ENCODE peak calls at places on chromosomes 1 and 21, in five cellular contexts. One of them, this sample, is unnamed. For H3K79me1, the result is how much of the 10 kb centered on the place peaks cover.

GRCh38 chr1:111442457-111442856 is 6.6 kb downstream of the WDR77 start:
- DNase-seq in IMR-90: no peak
- DNase-seq in H1: no peak
- DNase-seq in trophoblast cell: no peak
- DNase-seq in neuronal stem cell: no peak
- DNase-seq in this sample: no peak

GRCh38 chr1:241142493-241142892 is 214.5 kb downstream of the RGS7 start:
- DNase-seq in neuronal stem cell: no peak
- DNase-seq in trophoblast cell: no peak
- DNase-seq in IMR-90: no peak
- DNase-seq in H1: no peak
- DNase-seq in this sample: no peak

GRCh38 chr1:97599447-97599846 is 321.4 kb downstream of the DPYD start:
- DNase-seq in IMR-90: peak
- DNase-seq in neuronal stem cell: no peak
- DNase-seq in trophoblast cell: no peak
- DNase-seq in H1: no peak
- DNase-seq in this sample: peak

GRCh38 chr1:226349801-226350503 is 41.0 kb upstream of the LIN9 start:
- DNase-seq in IMR-90: no peak
- DNase-seq in trophoblast cell: peak
- DNase-seq in neuronal stem cell: no peak
- DNase-seq in H1: no peak
- DNase-seq in this sample: no peak

GRCh38 chr1:4000811-4001251 is 100.8 kb upstream of the C1orf174 start:
- DNase-seq in trophoblast cell: no peak
- DNase-seq in neuronal stem cell: no peak
- DNase-seq in H1: no peak
- DNase-seq in IMR-90: no peak
- DNase-seq in this sample: no peak

GRCh38 chr21:32185103-32185502 is 93.7 kb downstream of the MIS18A start:
- DNase-seq in trophoblast cell: no peak
- DNase-seq in neuronal stem cell: no peak
- DNase-seq in IMR-90: no peak
- DNase-seq in H1: peak
- DNase-seq in this sample: no peak

GRCh38 chr1:225709101-225709500 is 56.2 kb upstream of the ENAH start:
- DNase-seq in neuronal stem cell: no peak
- DNase-seq in H1: no peak
- DNase-seq in IMR-90: no peak
- DNase-seq in trophoblast cell: no peak
- DNase-seq in this sample: no peak

GRCh38 chr1:228368801-228369607 is 37.6 kb downstream of the TRIM11 start:
- DNase-seq in neuronal stem cell: no peak
- DNase-seq in trophoblast cell: no peak
- DNase-seq in IMR-90: peak
- DNase-seq in H1: no peak
- DNase-seq in this sample: no peak

GRCh38 chr1:209150114-209150513 is 433.4 kb upstream of the CAMK1G start:
- DNase-seq in trophoblast cell: peak
- DNase-seq in IMR-90: peak
- DNase-seq in neuronal stem cell: peak
- DNase-seq in H1: no peak
- DNase-seq in this sample: peak

GRCh38 chr1:10459185-10459584 is 9.4 kb downstream of the CORT start:
- DNase-seq in neuronal stem cell: no peak
- DNase-seq in trophoblast cell: no peak
- DNase-seq in IMR-90: peak
- DNase-seq in H1: no peak
- DNase-seq in this sample: peak

GRCh38 chr1:161427733-161428516 is 60.2 kb upstream of the CFAP126 start:
- DNase-seq in IMR-90: peak
- DNase-seq in neuronal stem cell: no peak
- DNase-seq in H1: peak
- DNase-seq in trophoblast cell: peak
- DNase-seq in this sample: peak
- H3K4me3 ChIP-seq in IMR-90: peak
- H3K4me3 ChIP-seq in neuronal stem cell: peak
- H3K4me3 ChIP-seq in H1: peak
- H3K4me3 ChIP-seq in trophoblast cell: no peak
- H3K4me3 ChIP-seq in this sample: no peak

DNA sequence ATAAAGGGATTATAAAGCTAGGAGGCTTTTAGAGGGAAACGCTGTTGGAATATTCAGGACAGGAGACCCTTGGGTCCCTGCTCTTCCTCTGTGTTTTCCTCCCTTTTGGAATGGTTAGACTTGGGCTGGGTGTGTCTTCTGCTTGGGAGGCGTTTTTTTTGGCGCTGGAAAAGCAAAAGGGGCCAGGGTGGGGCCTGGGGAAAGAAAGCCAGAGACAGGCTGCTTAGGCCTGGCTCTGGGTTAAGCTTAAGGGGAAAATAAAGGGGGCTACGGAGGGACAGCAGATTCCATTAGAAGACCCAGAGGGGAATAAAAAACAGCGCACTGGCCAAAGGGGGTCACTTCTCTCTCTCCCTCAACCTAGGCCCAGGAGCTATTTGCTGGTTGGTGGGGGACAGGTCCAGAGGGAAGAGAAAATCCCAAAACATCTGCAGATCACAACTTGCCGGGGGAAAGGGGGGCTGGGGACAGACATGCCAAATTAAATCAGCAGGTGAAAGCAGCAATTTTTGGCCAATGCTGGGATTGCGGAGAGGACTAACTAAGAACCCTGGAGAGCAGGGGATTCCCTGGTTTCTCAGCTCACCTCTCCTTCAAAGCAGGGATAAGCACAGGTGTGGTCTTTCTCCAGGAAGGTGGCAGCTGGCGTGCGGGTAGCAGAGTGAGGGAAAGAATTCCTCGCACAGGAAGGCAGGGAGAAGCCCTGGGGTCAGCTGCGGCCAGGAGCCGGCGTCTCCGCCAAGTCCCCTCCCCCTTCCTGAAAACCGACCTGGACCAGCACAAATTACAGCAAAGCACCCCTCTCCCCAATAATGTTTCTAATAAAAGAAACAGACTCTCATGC is 82.2 kb upstream of the AK4 start:
- DNase-seq in H1: peak
- DNase-seq in trophoblast cell: peak
- DNase-seq in IMR-90: no peak
- DNase-seq in neuronal stem cell: peak
- DNase-seq in this sample: no peak
- H3K79me1 ChIP-seq in H1: under half
- H3K79me1 ChIP-seq in trophoblast cell: under half
- H3K79me1 ChIP-seq in IMR-90: under half
- H3K79me1 ChIP-seq in neuronal stem cell: under half
- H3K79me1 ChIP-seq in this sample: under half

GRCh38 chr1:6906783-6907182 is 121.5 kb downstream of the CAMTA1 start:
- DNase-seq in IMR-90: no peak
- DNase-seq in trophoblast cell: no peak
- DNase-seq in H1: no peak
- DNase-seq in neuronal stem cell: no peak
- DNase-seq in this sample: no peak

GRCh38 chr1:6905790-6906189 is 120.5 kb downstream of the CAMTA1 start:
- DNase-seq in neuronal stem cell: no peak
- DNase-seq in H1: no peak
- DNase-seq in IMR-90: no peak
- DNase-seq in trophoblast cell: no peak
- DNase-seq in this sample: no peak

GRCh38 chr1:6907676-6908434 is 122.6 kb downstream of the CAMTA1 start:
- DNase-seq in neuronal stem cell: no peak
- DNase-seq in H1: no peak
- DNase-seq in trophoblast cell: no peak
- DNase-seq in IMR-90: no peak
- DNase-seq in this sample: no peak

GRCh38 chr1:6909401-6909800 is 124.1 kb downstream of the CAMTA1 start:
- DNase-seq in H1: no peak
- DNase-seq in trophoblast cell: no peak
- DNase-seq in IMR-90: no peak
- DNase-seq in neuronal stem cell: no peak
- DNase-seq in this sample: no peak

DNA sequence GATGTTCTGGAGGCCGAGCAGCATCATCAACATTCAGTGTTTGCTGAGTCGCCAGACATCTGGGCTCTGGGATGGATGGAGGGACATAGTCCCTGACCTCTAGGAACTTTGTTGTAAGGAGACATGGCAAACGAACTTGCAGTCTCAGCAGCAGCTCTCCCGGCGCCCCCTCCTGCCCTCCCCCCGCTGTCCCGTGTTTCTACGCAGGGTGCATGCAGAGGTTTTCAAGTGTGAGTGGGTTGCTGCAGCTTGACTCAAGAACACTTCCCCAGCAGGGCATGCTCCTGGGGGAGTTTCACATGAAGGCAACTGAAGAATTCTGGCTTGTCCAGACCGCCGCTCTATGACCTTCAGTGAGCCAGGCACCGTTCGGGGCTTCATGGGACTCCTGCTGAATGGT is 121.9 kb downstream of the CAMTA1 start:
- DNase-seq in H1: no peak
- DNase-seq in IMR-90: no peak
- DNase-seq in neuronal stem cell: no peak
- DNase-seq in trophoblast cell: no peak
- DNase-seq in this sample: no peak
- H4K91ac ChIP-seq in H1: peak
- H4K91ac ChIP-seq in IMR-90: no peak
- H4K91ac ChIP-seq in neuronal stem cell: no peak
- H4K91ac ChIP-seq in trophoblast cell: no peak
- H4K91ac ChIP-seq in this sample: no peak

GRCh38 chr1:33351281-33351660 is 30.4 kb upstream of the A3GALT2 start:
- DNase-seq in H1: no peak
- DNase-seq in neuronal stem cell: no peak
- DNase-seq in IMR-90: no peak
- DNase-seq in trophoblast cell: no peak
- DNase-seq in this sample: no peak
- H3K4me3 ChIP-seq in H1: no peak
- H3K4me3 ChIP-seq in neuronal stem cell: no peak
- H3K4me3 ChIP-seq in IMR-90: no peak
- H3K4me3 ChIP-seq in trophoblast cell: no peak
- H3K4me3 ChIP-seq in this sample: no peak

This sample was measured in mesenchymal stem cell.